ENCODE peak calls at places on chromosomes 13 and 19, in seven cellular contexts. T is progenitor cell of endocrine pancreas; G is upper lobe of left lung; H is GM13977; N is bronchial epithelial cell; X is GM13976; Y is activated CD8-positive, alpha-beta T cell treated with anti-CD3 and anti-CD28 coated beads for 36 hours. Z is an unnamed sample.

GRCh38 chr13:42041684-42042035 is 6.8 kb upstream of the DGKH start:
- DNase-seq in Y (peak), H (peak), T (peak), N (peak), G (no peak), X (peak), Z (peak)

GRCh38 chr19:7478173-7478842 is 10.5 kb downstream of the PEX11G start:
- DNase-seq in H (no peak), X (no peak), T (no peak), G (no peak), N (no peak), Y (no peak), Z (no peak)

GRCh38 chr19:45814166-45814780 is 835 bp downstream of the RSPH6A start:
- DNase-seq in H (no peak), T (no peak), X (no peak), N (no peak), G (peak), Y (no peak), Z (no peak)

GRCh38 chr19:47071731-47072130 is 23.3 kb upstream of the TMEM160 start:
- DNase-seq in T (no peak), H (no peak), G (no peak), X (no peak), N (no peak), Y (no peak), Z (no peak)

GRCh38 chr13:50692396-50692915 is 151.0 kb downstream of the DLEU7 start:
- DNase-seq in T (no peak), G (no peak), X (no peak), Y (no peak), H (no peak), N (no peak), Z (no peak)

GRCh38 chr19:33241091-33241529 is 15.5 kb upstream of the SLC7A10 start:
- DNase-seq in T (no peak), H (no peak), Y (no peak), N (peak), G (peak), X (no peak), Z (no peak)

GRCh38 chr13:74891610-74892009 is 590.4 kb downstream of the TBC1D4 start:
- DNase-seq in Y (no peak), T (no peak), X (no peak), G (no peak), H (no peak), N (peak), Z (no peak)

GRCh38 chr13:47092202-47092601 is 195.3 kb upstream of the HTR2A start:
- DNase-seq in Y (no peak), T (no peak), H (no peak), G (no peak), N (no peak), X (no peak), Z (no peak)

GRCh38 chr19:55704494-55705245 is 29.6 kb downstream of the EPN1 start:
- DNase-seq in Y (no peak), H (no peak), X (no peak), G (no peak), T (no peak), N (no peak), Z (no peak)

GRCh38 chr19:15379996-15380647 is 535 bp upstream of the AKAP8 start:
- DNase-seq in N (peak), Y (no peak), G (no peak), H (peak), X (peak), T (no peak), Z (no peak)

GRCh38 chr13:37884674-37885073 is 15.1 kb upstream of the TRPC4 start:
- DNase-seq in X (no peak), H (no peak), N (no peak), T (no peak), Y (no peak), G (no peak), Z (no peak)

GRCh38 chr13:92938481-92939020 is 288.1 kb upstream of the GPC6 start:
- DNase-seq in X (no peak), H (no peak), G (no peak), T (no peak), Y (no peak), N (no peak), Z (no peak)

GRCh38 chr13:106349080-106349841 is 186.2 kb downstream of the EFNB2 start:
- DNase-seq in X (no peak), N (peak), G (peak), Y (no peak), H (no peak), T (peak), Z (peak)

GRCh38 chr19:9640956-9641355 is 19.9 kb upstream of the ZNF561 start:
- DNase-seq in H (no peak), Y (no peak), T (no peak), N (peak), G (no peak), X (no peak), Z (no peak)

GRCh38 chr19:9641810-9642209 is 20.8 kb upstream of the ZNF561 start:
- DNase-seq in N (no peak), T (no peak), G (no peak), Y (peak), H (no peak), X (no peak), Z (no peak)

GRCh38 chr19:9650345-9650744 is 24.6 kb downstream of the ZNF562 start:
- DNase-seq in N (no peak), T (no peak), Y (no peak), G (no peak), X (no peak), H (no peak), Z (no peak)

GRCh38 chr19:9644472-9644871 is 23.4 kb upstream of the ZNF561 start:
- DNase-seq in T (no peak), Y (no peak), X (no peak), H (no peak), N (no peak), G (no peak), Z (no peak)

DNA sequence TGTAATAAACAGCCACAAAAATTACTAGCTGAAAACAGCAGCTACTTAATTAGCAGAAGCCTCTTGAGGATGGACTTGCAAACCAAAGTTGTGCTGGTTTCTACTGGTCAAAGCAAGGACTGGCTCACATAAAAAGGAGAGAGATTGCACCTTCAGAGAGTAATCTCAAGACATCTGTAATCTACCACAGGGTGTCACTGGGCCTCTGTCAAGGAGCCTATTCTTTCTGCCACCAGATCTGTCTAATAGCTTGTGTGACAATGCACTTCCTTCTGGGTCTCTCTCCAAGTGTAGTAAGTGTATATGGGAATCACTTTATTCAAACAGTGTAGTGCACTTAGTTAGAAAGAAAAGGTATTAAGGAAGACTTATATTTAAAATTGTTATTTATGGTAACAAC is 24.4 kb upstream of the ZNF561 start:
- DNase-seq in H (no peak), X (no peak), G (no peak), Y (no peak), N (no peak), T (no peak), Z (no peak)
- TF ChIP-seq CTCF in H (peak), X (no peak), G (no peak), Y (no peak), N (no peak), T (no peak), Z (no peak)

GRCh38 chr13:73242515-73243015 is 183.8 kb downstream of the KLF5 start:
- DNase-seq in T (no peak), Y (no peak), N (no peak), H (no peak), G (no peak), X (no peak), Z (no peak)

GRCh38 chr13:73245271-73245670 is 186.5 kb downstream of the KLF5 start:
- DNase-seq in H (no peak), Y (no peak), T (no peak), N (no peak), X (no peak), G (no peak), Z (no peak)

GRCh38 chr13:73248711-73249580 is 190.1 kb downstream of the KLF5 start:
- DNase-seq in N (peak), X (no peak), G (no peak), Y (no peak), H (no peak), T (no peak), Z (peak)

GRCh38 chr13:73248154-73248553 is 189.3 kb downstream of the KLF5 start:
- DNase-seq in Y (no peak), H (no peak), N (no peak), T (no peak), G (no peak), X (no peak), Z (no peak)

GRCh38 chr13:73244486-73244885 is 185.7 kb downstream of the KLF5 start:
- DNase-seq in T (no peak), H (no peak), G (no peak), N (no peak), Y (no peak), X (no peak), Z (no peak)
- TF ChIP-seq CTCF in T (no peak), H (no peak), G (no peak), N (no peak), Y (no peak), X (no peak), Z (no peak)

GRCh38 chr13:113349050-113349449 is 14.9 kb downstream of the GRTP1 start:
- DNase-seq in T (no peak), N (no peak), X (no peak), G (no peak), Y (no peak), H (no peak), Z (no peak)

GRCh38 chr13:113350938-113351335 is 13.0 kb downstream of the GRTP1 start:
- DNase-seq in T (no peak), N (no peak), X (no peak), G (no peak), Y (no peak), H (no peak), Z (no peak)

GRCh38 chr13:113349491-113349890 is 14.4 kb downstream of the GRTP1 start:
- DNase-seq in H (no peak), Y (no peak), G (no peak), X (no peak), N (no peak), T (no peak), Z (no peak)

GRCh38 chr13:113351514-113352026 is 12.4 kb downstream of the GRTP1 start:
- DNase-seq in T (no peak), G (no peak), Y (no peak), X (no peak), H (no peak), N (no peak), Z (no peak)

DNA sequence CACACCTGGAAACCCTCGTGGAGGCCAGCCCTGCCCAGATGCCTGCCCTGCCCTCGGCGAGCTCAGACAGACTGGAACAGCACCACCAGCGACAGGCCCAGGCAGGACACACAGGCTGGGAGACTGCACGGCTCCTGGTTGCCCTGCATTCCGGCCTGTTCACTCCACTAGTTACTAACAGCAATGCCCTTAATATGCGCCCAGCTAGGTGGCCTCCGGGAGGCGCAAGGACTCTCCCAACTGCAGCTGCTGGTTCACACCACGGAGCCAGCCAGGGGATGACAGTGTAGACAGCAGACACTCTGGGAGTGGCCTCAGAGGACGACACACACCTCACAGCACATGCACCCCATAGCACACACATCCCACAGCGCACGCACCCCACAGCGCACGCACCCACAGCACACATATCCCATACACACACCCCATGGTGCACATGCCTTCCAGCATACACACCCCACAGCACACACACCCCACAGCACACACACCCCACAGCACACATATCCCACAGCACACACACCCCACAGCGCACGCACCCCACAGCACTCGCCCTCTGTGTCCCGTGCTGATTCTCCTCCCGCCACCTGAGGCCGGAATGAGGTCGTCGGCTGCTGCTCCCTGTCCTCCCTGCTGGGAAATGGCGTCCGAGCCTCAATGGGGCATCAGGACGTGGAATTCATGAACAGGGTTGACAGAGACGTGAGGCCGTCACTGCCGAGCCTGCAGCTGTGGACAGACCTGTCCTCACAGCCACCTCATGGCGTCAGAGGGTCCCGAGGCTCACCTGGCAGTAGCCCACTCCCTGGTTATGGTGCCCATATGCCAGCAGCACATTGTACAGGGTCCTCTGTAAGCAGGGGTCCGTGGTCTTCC is 13.6 kb downstream of the GRTP1 start:
- DNase-seq in Y (peak), N (peak), G (no peak), X (no peak), T (no peak), H (no peak), Z (no peak)
- TF ChIP-seq CTCF in Y (no peak), N (no peak), G (no peak), X (no peak), T (no peak), H (no peak), Z (no peak)

GRCh38 chr19:3073931-3074595 is 11.8 kb upstream of the TLE5 start:
- DNase-seq in T (no peak), N (no peak), G (no peak), X (no peak), H (no peak), Y (no peak), Z (no peak)
- TF ChIP-seq CTCF in T (no peak), N (peak), G (no peak), X (peak), H (peak), Y (no peak), Z (peak)

GRCh38 chr19:35395762-35396199 is 24.9 kb downstream of the GPR42 start:
- DNase-seq in T (peak), G (peak), Y (no peak), X (no peak), H (no peak), N (no peak), Z (peak)
- TF ChIP-seq CTCF in T (no peak), G (no peak), Y (no peak), X (no peak), H (no peak), N (no peak), Z (no peak)

GRCh38 chr19:13370948-13371347 is 135.3 kb downstream of the CACNA1A start:
- DNase-seq in G (no peak), T (no peak), H (no peak), Y (no peak), N (no peak), X (no peak), Z (no peak)

GRCh38 chr19:13363235-13363634 is 143.0 kb downstream of the CACNA1A start:
- DNase-seq in T (no peak), X (no peak), G (no peak), H (no peak), Y (no peak), N (no peak), Z (no peak)

GRCh38 chr19:13363954-13364353 is 142.3 kb downstream of the CACNA1A start:
- DNase-seq in N (no peak), H (no peak), T (no peak), G (no peak), X (no peak), Y (no peak), Z (no peak)

GRCh38 chr19:13366529-13367143 is 139.6 kb downstream of the CACNA1A start:
- DNase-seq in T (no peak), Y (no peak), X (peak), N (peak), G (no peak), H (no peak), Z (no peak)
- TF ChIP-seq CTCF in T (peak), Y (peak), X (no peak), N (peak), G (no peak), H (peak), Z (peak)

Z was measured in RWPE2.